ENCODE peak calls at places on chromosomes 16 and 17, in five cellular contexts. C is IMR-90, Y is H1, M is thyroid gland, E is uterus. J is an unnamed sample.
A peak's percentile ranks its signal among the peaks of the same experiment; 100 is the strongest.

GRCh38 chr17:42674755-42675347 is 1.9 kb downstream of the PLEKHH3 start:
- DNase-seq in C (no peak), Y (no peak), M (peak; percentile 57), E (no peak), J (peak; percentile 86)

GRCh38 chr17:65514082-65514481 is 47.4 kb downstream of the AXIN2 start:
- DNase-seq in C (peak; percentile 56), Y (no peak), M (no peak), E (no peak), J (no peak)

GRCh38 chr17:56594528-56595418 is 1.3 kb downstream of the NOG start:
- DNase-seq in C (peak; percentile 10), Y (no peak), M (peak; percentile 17), E (no peak), J (no peak)

GRCh38 chr17:33464669-33465275 is 171.7 kb upstream of the ASIC2 start:
- DNase-seq in C (no peak), Y (no peak), M (no peak), E (no peak), J (no peak)

GRCh38 chr17:80491478-80492342 is 15.3 kb upstream of the NPTX1 start:
- DNase-seq in C (no peak), Y (no peak), M (no peak), E (no peak), J (no peak)

GRCh38 chr17:5047446-5047845 is 12.2 kb upstream of the SLC52A1 start:
- DNase-seq in C (no peak), Y (no peak), M (no peak), E (no peak), J (no peak)

GRCh38 chr16:58882292-58882691 is 148.2 kb upstream of the GOT2 start:
- DNase-seq in C (no peak), Y (no peak), M (no peak), E (no peak), J (no peak)

GRCh38 chr17:15920758-15921239 is 24.1 kb upstream of the ADORA2B start:
- DNase-seq in C (peak; percentile 97), Y (no peak), M (no peak), E (no peak), J (no peak)

GRCh38 chr17:56834380-56835258 is 668 bp downstream of the DGKE start:
- DNase-seq in C (peak; percentile 7), Y (peak; percentile 21), M (peak; percentile 64), E (peak; percentile 40), J (peak; percentile 73)

GRCh38 chr16:85432606-85433005 is 180.5 kb upstream of the GSE1 start:
- DNase-seq in C (no peak), Y (no peak), M (no peak), E (no peak), J (no peak)
- H3K4me3 ChIP-seq in C (no peak overlapping the region), Y (no peak overlapping the region), M (no peak overlapping the region), E (no peak overlapping the region), J (no peak overlapping the region)

DNA sequence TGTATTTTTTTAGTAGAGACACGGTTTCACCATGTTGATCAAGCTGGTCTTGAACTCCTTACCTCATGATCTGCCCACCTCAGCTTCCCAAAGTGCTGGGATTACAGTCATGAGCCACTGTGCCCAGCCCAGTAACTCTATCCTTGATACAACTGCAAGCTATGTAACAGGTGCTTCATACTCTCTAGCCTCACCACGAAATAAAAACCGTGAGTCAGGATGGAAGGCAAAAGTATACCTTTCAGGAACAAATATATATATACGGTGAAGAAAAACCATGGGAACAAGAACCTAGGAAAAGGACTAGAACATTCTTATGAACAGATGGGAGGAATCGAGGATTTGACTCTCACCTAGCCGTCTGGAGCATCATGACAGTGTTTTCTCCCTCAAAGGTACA is 9.6 kb upstream of the FBF1 start:
- DNase-seq in C (no peak), Y (no peak), M (no peak), E (no peak), J (no peak)
- TF ChIP-seq POLR2A in C (no peak), Y (no peak), M (no peak), E (no peak), J (no peak)

GRCh38 chr16:11354407-11354732 is 9.1 kb downstream of the RMI2 start:
- DNase-seq in C (no peak), Y (no peak), M (no peak), E (no peak), J (no peak)
- H3K4me1 ChIP-seq in C (peaks cover 42% of the 10 kb centered on the region), Y (no peaks in the 10 kb centered on the region), M (peaks cover 25% of the 10 kb centered on the region), E (no peaks in the 10 kb centered on the region), J (peaks cover 33% of the 10 kb centered on the region)

GRCh38 chr17:14372905-14373559 is 72.2 kb downstream of the HS3ST3B1 start:
- DNase-seq in C (no peak), Y (no peak), M (no peak), E (no peak), J (no peak)
- H3K4me3 ChIP-seq in C (no peak overlapping the region), Y (no peak overlapping the region), M (no peak overlapping the region), E (no peak overlapping the region), J (no peak overlapping the region)

GRCh38 chr17:78225088-78225865 is 6.2 kb upstream of the TMEM235 start:
- DNase-seq in C (no peak), Y (no peak), M (no peak), E (no peak), J (no peak)
- TF ChIP-seq POLR2A in C (no peak), Y (no peak), M (no peak), E (no peak), J (no peak)

DNA sequence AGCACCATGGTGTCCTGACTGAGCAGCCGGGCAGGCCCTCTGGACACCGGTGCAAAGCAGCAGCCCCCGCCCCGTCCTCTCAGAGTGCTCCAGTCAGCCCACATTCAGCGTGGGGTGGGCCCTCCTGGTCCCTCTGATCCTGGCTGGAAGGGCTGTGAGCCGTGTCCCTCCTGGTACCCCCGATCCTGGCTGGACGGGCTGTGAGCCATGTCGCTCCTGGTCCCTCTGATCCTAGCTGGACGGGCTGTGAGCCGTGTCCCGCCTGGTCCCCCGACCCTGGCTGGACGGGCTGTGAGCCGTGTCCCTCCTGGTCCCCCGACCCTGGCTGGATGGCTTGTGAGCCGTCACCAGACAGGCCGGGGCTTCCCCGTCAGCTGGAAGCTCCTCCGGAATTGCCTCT is 26.9 kb upstream of the ACSF3 start:
- DNase-seq in C (no peak), Y (no peak), M (no peak), E (no peak), J (no peak)
- H3K4me1 ChIP-seq in C (no peaks in the 10 kb centered on the region), Y (no peaks in the 10 kb centered on the region), M (no peaks in the 10 kb centered on the region), E (no peaks in the 10 kb centered on the region), J (no peaks in the 10 kb centered on the region)

DNA sequence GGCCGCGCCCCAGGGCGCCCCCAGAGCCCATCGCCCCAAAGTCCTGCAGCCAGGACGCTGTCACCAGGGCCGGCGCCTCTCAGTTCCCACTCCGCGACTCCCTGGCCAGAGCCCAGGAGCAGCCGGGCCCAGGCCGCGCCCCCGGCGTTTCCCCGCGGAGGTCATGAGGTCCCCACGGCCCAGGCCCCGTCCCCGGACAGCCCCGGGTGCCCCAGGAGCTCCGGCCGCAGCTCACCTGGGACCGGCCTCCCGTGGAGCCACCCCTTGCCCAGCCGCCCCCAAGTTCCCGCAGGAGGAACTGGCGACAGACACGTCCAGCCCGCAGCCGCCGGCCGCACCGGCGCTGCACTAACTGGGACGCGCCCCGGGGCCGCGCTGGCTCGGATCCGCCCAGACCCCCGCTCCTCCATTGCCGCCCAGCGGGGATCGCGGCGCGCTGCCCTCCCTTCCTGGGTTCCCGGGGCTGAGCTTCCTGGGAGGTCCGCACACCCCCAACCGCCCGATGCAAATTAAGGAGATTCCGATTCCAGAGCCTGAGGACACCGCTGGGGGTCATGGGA is 9.7 kb downstream of the AHSP start:
- DNase-seq in C (no peak), Y (peak; percentile 33), M (peak; percentile 17), E (no peak), J (peak; percentile 17)
- H3K4me3 ChIP-seq in C (no peak overlapping the region), Y (peak overlapping the region; percentile 31), M (peak overlapping the region; percentile 3), E (no peak overlapping the region), J (peak overlapping the region; percentile 4)

DNA sequence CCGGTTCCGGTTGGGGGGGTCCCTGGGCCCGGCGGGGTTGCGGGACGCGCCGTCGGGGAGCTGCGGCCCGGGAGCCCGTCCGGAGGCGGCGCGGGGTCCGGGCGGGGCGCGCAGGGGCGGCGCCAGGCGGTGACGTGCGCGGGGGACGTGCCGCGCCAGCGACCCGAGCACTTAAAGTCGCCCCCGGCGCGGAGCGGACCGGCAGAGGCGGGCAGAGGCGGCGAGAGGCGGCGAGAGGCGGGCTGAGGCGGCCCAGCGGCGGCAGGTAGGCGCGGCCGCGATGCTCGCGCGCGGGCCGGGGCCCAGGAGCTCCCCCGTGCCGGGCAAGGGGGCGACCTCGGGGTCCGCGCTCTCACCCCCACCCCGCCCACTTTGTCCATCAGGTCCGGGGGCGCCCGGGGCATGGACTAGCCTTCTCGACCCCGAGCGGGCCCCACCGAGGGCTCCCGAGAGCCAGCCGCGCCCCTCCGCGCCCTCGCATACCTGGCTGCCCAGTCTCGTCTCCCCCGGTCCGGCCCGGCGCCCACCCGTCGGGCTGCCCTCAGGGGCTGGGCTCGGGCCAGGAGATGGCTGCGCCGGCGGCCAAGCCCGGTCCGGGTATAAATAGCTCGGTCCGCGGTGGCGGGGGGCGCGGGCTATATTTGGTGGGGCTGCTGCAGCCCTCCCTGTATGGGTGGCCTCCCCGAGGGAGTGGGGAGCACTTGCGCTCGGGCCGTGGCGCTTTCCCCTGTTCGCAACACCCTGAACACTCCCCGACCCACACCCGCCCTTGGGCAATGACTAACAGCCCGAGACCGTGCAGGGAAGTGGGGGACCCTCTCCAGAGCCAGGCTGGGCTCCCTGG is at the start of gene SLC16A3:
- DNase-seq in C (peak; percentile 75), Y (no peak), M (peak; percentile 66), E (peak; percentile 42), J (no peak)
- TF ChIP-seq POLR2A in C (peak; percentile 99), Y (peak; percentile 46), M (peak; percentile 53), E (peak; percentile 79), J (peak; percentile 7)

GRCh38 chr16:87369796-87370719 is 13.5 kb downstream of the FBXO31 start:
- DNase-seq in C (no peak), Y (no peak), M (no peak), E (no peak), J (no peak)
- H3K4me1 ChIP-seq in C (no peaks in the 10 kb centered on the region), Y (peaks cover 8% of the 10 kb centered on the region), M (peaks cover 19% of the 10 kb centered on the region), E (no peaks in the 10 kb centered on the region), J (no peaks in the 10 kb centered on the region)

J was measured in body of pancreas.